ENCODE peak calls at places on chromosomes 5 and 9, in six cellular contexts. One of them, this sample, is unnamed.

GRCh38 chr9:127014210-127014609 is 99.6 kb downstream of the RALGPS1 start:
- DNase-seq in B cell: no peak
- DNase-seq in RWPE1: no peak
- DNase-seq in HCEC 1CT: no peak
- DNase-seq in stimulated activated CD8-positive, alpha-beta memory T cell treated with anti-CD3 and anti-CD28 coated beads, Interleukin-15, amount 100 ng/mL, for 24 hours: no peak
- DNase-seq in pancreas: no peak
- DNase-seq in this sample: no peak

GRCh38 chr5:40052812-40053211 is 626.9 kb upstream of the PTGER4 start:
- DNase-seq in B cell: no peak
- DNase-seq in pancreas: no peak
- DNase-seq in HCEC 1CT: no peak
- DNase-seq in RWPE1: peak; percentile 55
- DNase-seq in stimulated activated CD8-positive, alpha-beta memory T cell treated with anti-CD3 and anti-CD28 coated beads, Interleukin-15, amount 100 ng/mL, for 24 hours: no peak
- DNase-seq in this sample: no peak

GRCh38 chr9:17726298-17726697 is 147.4 kb downstream of the SH3GL2 start:
- DNase-seq in stimulated activated CD8-positive, alpha-beta memory T cell treated with anti-CD3 and anti-CD28 coated beads, Interleukin-15, amount 100 ng/mL, for 24 hours: no peak
- DNase-seq in RWPE1: no peak
- DNase-seq in pancreas: no peak
- DNase-seq in HCEC 1CT: no peak
- DNase-seq in B cell: no peak
- DNase-seq in this sample: no peak

GRCh38 chr5:168592014-168592368 is 12.8 kb upstream of the PANK3 start:
- DNase-seq in stimulated activated CD8-positive, alpha-beta memory T cell treated with anti-CD3 and anti-CD28 coated beads, Interleukin-15, amount 100 ng/mL, for 24 hours: no peak
- DNase-seq in B cell: no peak
- DNase-seq in RWPE1: no peak
- DNase-seq in HCEC 1CT: no peak
- DNase-seq in pancreas: peak; percentile 66
- DNase-seq in this sample: no peak

GRCh38 chr5:27129926-27130325 is 91.5 kb upstream of the CDH9 start:
- DNase-seq in stimulated activated CD8-positive, alpha-beta memory T cell treated with anti-CD3 and anti-CD28 coated beads, Interleukin-15, amount 100 ng/mL, for 24 hours: no peak
- DNase-seq in HCEC 1CT: no peak
- DNase-seq in B cell: no peak
- DNase-seq in RWPE1: no peak
- DNase-seq in pancreas: no peak
- DNase-seq in this sample: no peak

GRCh38 chr5:38458174-38458573 is 98.3 kb downstream of the LIFR start:
- DNase-seq in RWPE1: no peak
- DNase-seq in stimulated activated CD8-positive, alpha-beta memory T cell treated with anti-CD3 and anti-CD28 coated beads, Interleukin-15, amount 100 ng/mL, for 24 hours: no peak
- DNase-seq in pancreas: no peak
- DNase-seq in HCEC 1CT: no peak
- DNase-seq in B cell: no peak
- DNase-seq in this sample: no peak

GRCh38 chr9:107547303-107547702 is 57.7 kb upstream of the KLF4 start:
- DNase-seq in HCEC 1CT: no peak
- DNase-seq in pancreas: no peak
- DNase-seq in stimulated activated CD8-positive, alpha-beta memory T cell treated with anti-CD3 and anti-CD28 coated beads, Interleukin-15, amount 100 ng/mL, for 24 hours: no peak
- DNase-seq in B cell: no peak
- DNase-seq in RWPE1: no peak
- DNase-seq in this sample: no peak

GRCh38 chr5:19855453-19855852 is 132.5 kb downstream of the CDH18 start:
- DNase-seq in pancreas: no peak
- DNase-seq in RWPE1: no peak
- DNase-seq in B cell: no peak
- DNase-seq in HCEC 1CT: no peak
- DNase-seq in stimulated activated CD8-positive, alpha-beta memory T cell treated with anti-CD3 and anti-CD28 coated beads, Interleukin-15, amount 100 ng/mL, for 24 hours: no peak
- DNase-seq in this sample: no peak

GRCh38 chr5:66425842-66426241 is 170.4 kb upstream of the MAST4 start:
- DNase-seq in B cell: no peak
- DNase-seq in RWPE1: no peak
- DNase-seq in pancreas: no peak
- DNase-seq in stimulated activated CD8-positive, alpha-beta memory T cell treated with anti-CD3 and anti-CD28 coated beads, Interleukin-15, amount 100 ng/mL, for 24 hours: no peak
- DNase-seq in HCEC 1CT: no peak
- DNase-seq in this sample: no peak

GRCh38 chr9:36132081-36132480 is 4.5 kb upstream of the GLIPR2 start:
- DNase-seq in B cell: no peak
- DNase-seq in HCEC 1CT: peak; percentile 89
- DNase-seq in RWPE1: no peak
- DNase-seq in stimulated activated CD8-positive, alpha-beta memory T cell treated with anti-CD3 and anti-CD28 coated beads, Interleukin-15, amount 100 ng/mL, for 24 hours: no peak
- DNase-seq in pancreas: no peak
- DNase-seq in this sample: no peak

GRCh38 chr9:105242557-105242956 is 1.9 kb upstream of the SLC44A1 start:
- DNase-seq in pancreas: no peak
- DNase-seq in RWPE1: no peak
- DNase-seq in B cell: no peak
- DNase-seq in HCEC 1CT: no peak
- DNase-seq in stimulated activated CD8-positive, alpha-beta memory T cell treated with anti-CD3 and anti-CD28 coated beads, Interleukin-15, amount 100 ng/mL, for 24 hours: no peak
- DNase-seq in this sample: no peak

This sample was measured in NCI-H2029.